ENCODE peak calls at places on chromosomes 6 and 20, in nine cellular contexts. J is heart left ventricle, C is right lobe of liver, G is HepG2, F is IMR-90, W is adrenal gland, U is uterus, N is stomach, B is ovary. P is an unnamed sample.

GRCh38 chr20:47206962-47207641 is 149.4 kb downstream of the ZMYND8 start:
- DNase-seq in N (no peak), C (no peak), J (no peak), U (no peak), F (no peak), B (no peak), W (no peak), G (no peak), P (no peak)

GRCh38 chr6:28525496-28526039 is at the start of gene GPX5:
- DNase-seq in N (no peak), U (no peak), W (no peak), C (no peak), F (no peak), B (no peak), J (no peak), G (no peak), P (no peak)

GRCh38 chr6:132820629-132821381 is 6.4 kb downstream of the RPS12 start:
- DNase-seq in J (no peak), G (peak; percentile 20), N (no peak), F (peak; percentile 52), B (no peak), U (no peak), C (no peak), W (no peak), P (no peak)

GRCh38 chr6:308768-309167 is 16.5 kb downstream of the DUSP22 start:
- DNase-seq in J (no peak), N (no peak), C (no peak), U (no peak), W (no peak), B (no peak), F (no peak), G (no peak), P (no peak)

GRCh38 chr20:2101057-2101934 is at the start of gene STK35:
- DNase-seq in B (peak; percentile 80), C (peak; percentile 92), W (peak; percentile 90), J (no peak), N (no peak), U (no peak), G (no peak), F (no peak), P (peak; percentile 81)

GRCh38 chr6:113634352-113635163 is 222.6 kb upstream of the MARCKS start:
- DNase-seq in J (no peak), U (no peak), W (no peak), F (peak; percentile 87), G (no peak), B (no peak), C (no peak), N (no peak), P (no peak)

GRCh38 chr20:56841346-56841908 is 212.3 kb downstream of the TFAP2C start:
- DNase-seq in F (no peak), U (no peak), J (no peak), C (no peak), G (no peak), B (no peak), W (no peak), N (no peak), P (no peak)

GRCh38 chr6:84583784-84584183 is 180.6 kb downstream of the TBX18 start:
- DNase-seq in N (no peak), J (no peak), C (no peak), B (no peak), G (no peak), U (no peak), F (peak; percentile 7), W (no peak), P (no peak)

GRCh38 chr6:146980900-146981329 is 223.3 kb upstream of the STXBP5 start:
- DNase-seq in C (no peak), G (peak; percentile 93), J (no peak), B (no peak), W (no peak), F (no peak), U (no peak), N (no peak), P (no peak)

GRCh38 chr20:50302463-50303041 is 111.9 kb downstream of the CEBPB start:
- DNase-seq in W (no peak), G (no peak), N (no peak), J (no peak), B (peak; percentile 25), C (peak; percentile 19), U (no peak), F (peak; percentile 59), P (no peak)

GRCh38 chr6:156869986-156870398 is 92.8 kb downstream of the ARID1B start:
- DNase-seq in W (no peak), J (no peak), C (no peak), F (no peak), G (no peak), U (no peak), B (no peak), N (no peak), P (no peak)

GRCh38 chr20:51034461-51034860 is 11.6 kb upstream of the KCNG1 start:
- DNase-seq in G (no peak), B (no peak), U (no peak), F (no peak), J (no peak), N (no peak), C (no peak), W (no peak), P (no peak)

GRCh38 chr6:41462980-41463930 is 82.9 kb upstream of the FOXP4 start:
- DNase-seq in G (peak; percentile 77), U (peak; percentile 81), N (peak; percentile 85), C (peak; percentile 74), J (peak; percentile 76), F (peak; percentile 77), B (peak; percentile 71), W (peak; percentile 39), P (no peak)

GRCh38 chr6:108123516-108123929 is 42.3 kb upstream of the NR2E1 start:
- DNase-seq in N (no peak), U (no peak), W (no peak), F (no peak), G (no peak), C (no peak), B (no peak), J (no peak), P (no peak)

GRCh38 chr6:160069050-160069454 is 52.6 kb upstream of the SLC22A1 start:
- DNase-seq in G (no peak), N (no peak), W (no peak), B (no peak), C (peak; percentile 14), U (no peak), F (no peak), J (no peak), P (no peak)

GRCh38 chr20:45934587-45935415 is at the start of gene PCIF1:
- DNase-seq in W (peak; percentile 98), B (peak; percentile 99), J (peak; percentile 99), F (peak; percentile 98), G (peak; percentile 98), U (peak; percentile 99), N (peak; percentile 99), C (peak; percentile 99), P (peak; percentile 97)
- TF ChIP-seq POLR2A in W (peak; percentile 96), B (peak; percentile 97), J (peak; percentile 93), F (peak; percentile 98), G (peak; percentile 98), U (peak; percentile 98), N (no peak), C (peak; percentile 99), P (peak; percentile 96)

GRCh38 chr6:2967936-2968335 is 3.4 kb downstream of the SERPINB6 start:
- DNase-seq in C (no peak), W (no peak), G (no peak), U (no peak), F (no peak), N (no peak), B (no peak), J (no peak), P (no peak)
- H3K4me1 ChIP-seq in C (peaks cover 5% of the 10 kb centered on the region), W (peaks cover 10% of the 10 kb centered on the region), G (peaks cover 41% of the 10 kb centered on the region), U (no peaks in the 10 kb centered on the region), F (peaks cover 3% of the 10 kb centered on the region), N (peaks cover 60% of the 10 kb centered on the region), B (peaks cover 3% of the 10 kb centered on the region), J (peaks cover 34% of the 10 kb centered on the region), P (no peaks in the 10 kb centered on the region)

GRCh38 chr6:88650029-88650619 is 313.3 kb downstream of the RNGTT start:
- DNase-seq in W (no peak), J (no peak), F (peak; percentile 91), N (no peak), B (no peak), U (no peak), C (no peak), G (no peak), P (no peak)
- H3K27ac ChIP-seq in W (no peak overlapping the region), J (no peak overlapping the region), F (no peak overlapping the region), N (no peak overlapping the region), B (no peak overlapping the region), U (no peak overlapping the region), C (no peak overlapping the region), G (no peak overlapping the region), P (no peak overlapping the region)

GRCh38 chr20:49281059-49281912 is 3.4 kb upstream of the ZNFX1 start:
- DNase-seq in B (no peak), F (no peak), W (no peak), J (no peak), N (no peak), U (no peak), C (no peak), G (peak; percentile 90), P (peak; percentile 27)

GRCh38 chr20:49281913-49282467 is 4.1 kb upstream of the ZNFX1 start:
- DNase-seq in G (no peak), C (no peak), J (no peak), B (no peak), U (no peak), W (no peak), F (no peak), N (no peak), P (no peak)

GRCh38 chr20:49283703-49284625 is 6.1 kb upstream of the ZNFX1 start:
- DNase-seq in U (no peak), W (no peak), B (no peak), G (peak; percentile 48), C (no peak), J (no peak), F (no peak), N (no peak), P (no peak)

GRCh38 chr20:49283176-49283702 is 5.4 kb upstream of the ZNFX1 start:
- DNase-seq in B (no peak), C (no peak), F (no peak), J (no peak), U (no peak), G (no peak), W (no peak), N (no peak), P (no peak)

GRCh38 chr20:49282584-49283171 is 4.8 kb upstream of the ZNFX1 start:
- DNase-seq in U (no peak), F (no peak), B (no peak), G (no peak), J (no peak), N (no peak), C (no peak), W (no peak), P (no peak)
- TF ChIP-seq POLR2A in U (no peak), F (peak; percentile 19), B (no peak), G (peak; percentile 54), J (no peak), N (no peak), C (no peak), W (no peak), P (no peak)

GRCh38 chr20:10919549-10920140 is 245.8 kb upstream of the JAG1 start:
- DNase-seq in N (no peak), F (peak; percentile 86), U (peak; percentile 27), C (no peak), W (peak; percentile 45), G (no peak), B (peak; percentile 32), J (peak; percentile 61), P (no peak)
- H3K4me1 ChIP-seq in N (peaks cover 5% of the 10 kb centered on the region), F (peaks cover 26% of the 10 kb centered on the region), U (no peaks in the 10 kb centered on the region), C (no peaks in the 10 kb centered on the region), W (no peaks in the 10 kb centered on the region), G (no peaks in the 10 kb centered on the region), B (peaks cover 7% of the 10 kb centered on the region), J (no peaks in the 10 kb centered on the region), P (no peaks in the 10 kb centered on the region)

P was measured in breast epithelium.